ENCODE peak calls at places on chromosome 20, in eight cellular contexts. K, T, E, H, W, G, J and Y are unnamed samples. For H3K4me1, the result is how much of the 10 kb centered on the place peaks cover.

GRCh38 chr20:12133553-12133952 is 215.9 kb downstream of the BTBD3 start:
- DNase-seq in H (no peak), T (no peak), J (no peak), K (no peak), E (no peak), G (no peak), W (no peak), Y (no peak)

GRCh38 chr20:24825591-24825990 is 123.5 kb upstream of the CST7 start:
- DNase-seq in W (no peak), T (no peak), E (no peak), J (no peak), H (no peak), G (no peak), K (no peak), Y (no peak)

GRCh38 chr20:62289131-62289530 is 13.7 kb upstream of the ADRM1 start:
- DNase-seq in H (no peak), G (no peak), E (no peak), T (no peak), K (no peak), W (no peak), J (no peak), Y (no peak)

GRCh38 chr20:63758152-63758551 is 18.6 kb downstream of the SLC2A4RG start:
- DNase-seq in W (no peak), G (no peak), T (no peak), J (no peak), K (no peak), H (no peak), E (no peak), Y (no peak)

GRCh38 chr20:11376998-11377397 is 540.7 kb upstream of the BTBD3 start:
- DNase-seq in G (no peak), E (no peak), K (no peak), W (no peak), J (no peak), H (no peak), T (no peak), Y (no peak)

GRCh38 chr20:25077610-25078169 is 4.3 kb downstream of the VSX1 start:
- DNase-seq in K (no peak), H (no peak), W (no peak), G (no peak), J (no peak), T (peak), E (no peak), Y (peak)

GRCh38 chr20:20343886-20344381 is 24.0 kb upstream of the INSM1 start:
- DNase-seq in H (no peak), E (no peak), J (no peak), G (no peak), W (no peak), T (no peak), K (no peak), Y (no peak)

GRCh38 chr20:60095456-60095855 is 137.2 kb downstream of the CDH26 start:
- DNase-seq in J (no peak), K (no peak), H (no peak), T (no peak), W (no peak), E (no peak), G (no peak), Y (no peak)

GRCh38 chr20:13563854-13564253 is 74.9 kb downstream of the TASP1 start:
- DNase-seq in W (no peak), T (no peak), G (no peak), K (no peak), H (no peak), E (no peak), J (no peak), Y (no peak)

GRCh38 chr20:24460712-24461111 is 8.7 kb upstream of the SYNDIG1 start:
- DNase-seq in H (no peak), W (no peak), J (no peak), E (no peak), G (no peak), K (no peak), T (no peak), Y (no peak)

GRCh38 chr20:19512886-19513285 is 245.2 kb upstream of the RIN2 start:
- DNase-seq in K (no peak), W (no peak), T (no peak), G (no peak), J (no peak), E (no peak), H (no peak), Y (no peak)

GRCh38 chr20:61396262-61396848 is 144.3 kb downstream of the CDH4 start:
- DNase-seq in H (no peak), J (no peak), T (peak), E (no peak), G (no peak), W (no peak), K (no peak), Y (no peak)

GRCh38 chr20:37686762-37687477 is 6.9 kb upstream of the CTNNBL1 start:
- DNase-seq in H (no peak), T (no peak), J (no peak), W (no peak), E (no peak), G (no peak), K (no peak), Y (no peak)

GRCh38 chr20:35048739-35049138 is 43.9 kb downstream of the TRPC4AP start:
- DNase-seq in W (no peak), H (no peak), E (no peak), J (no peak), K (no peak), G (no peak), T (no peak), Y (no peak)

GRCh38 chr20:59074456-59074855 is 31.9 kb upstream of the PRELID3B start:
- DNase-seq in K (no peak), J (no peak), H (no peak), G (no peak), E (no peak), T (no peak), W (no peak), Y (no peak)

GRCh38 chr20:19814241-19814640 is 56.2 kb downstream of the RIN2 start:
- DNase-seq in J (no peak), E (no peak), H (no peak), W (no peak), T (no peak), K (no peak), G (no peak), Y (no peak)

GRCh38 chr20:62776692-62777527 is 19.4 kb upstream of the MRGBP start:
- DNase-seq in T (no peak), H (peak), W (peak), E (peak), K (peak), J (peak), G (peak), Y (peak)

GRCh38 chr20:44495257-44495656 is 19.6 kb downstream of the TTPAL start:
- DNase-seq in W (no peak), E (no peak), K (no peak), H (no peak), G (no peak), T (no peak), J (no peak), Y (no peak)

GRCh38 chr20:41233976-41234514 is 83.5 kb downstream of the ZHX3 start:
- DNase-seq in W (no peak), E (no peak), H (no peak), K (no peak), J (no peak), T (no peak), G (no peak), Y (no peak)

GRCh38 chr20:62969939-62970306 is 17.4 kb downstream of the SLC17A9 start:
- DNase-seq in H (no peak), K (no peak), J (no peak), W (no peak), T (no peak), E (no peak), G (no peak), Y (no peak)

GRCh38 chr20:52031206-52031573 is 160.4 kb downstream of the ZFP64 start:
- DNase-seq in H (no peak), K (no peak), J (no peak), E (no peak), G (no peak), W (no peak), T (no peak), Y (no peak)

GRCh38 chr20:64052987-64053840 is 3.8 kb upstream of the SOX18 start:
- DNase-seq in J (no peak), H (no peak), G (no peak), K (no peak), E (no peak), W (no peak), T (no peak), Y (no peak)

GRCh38 chr20:63434599-63435378 is 37.7 kb downstream of the KCNQ2 start:
- DNase-seq in K (peak), J (peak), T (peak), W (peak), H (peak), E (peak), G (no peak), Y (peak)

GRCh38 chr20:40294747-40295146 is 394.3 kb downstream of the MAFB start:
- DNase-seq in W (no peak), T (no peak), J (no peak), E (no peak), K (no peak), H (no peak), G (no peak), Y (no peak)

GRCh38 chr20:45842169-45842812 is 8.7 kb downstream of the SNX21 start:
- DNase-seq in K (no peak), H (no peak), J (no peak), W (no peak), G (no peak), E (peak), T (no peak), Y (no peak)

GRCh38 chr20:62355527-62356142 is 11.5 kb downstream of the LAMA5 start:
- DNase-seq in K (no peak), W (peak), T (no peak), J (no peak), G (no peak), H (no peak), E (no peak), Y (no peak)

GRCh38 chr20:18188446-18188845 is 50.8 kb downstream of the KAT14 start:
- DNase-seq in H (no peak), T (no peak), J (no peak), E (no peak), G (no peak), K (no peak), W (no peak), Y (no peak)

GRCh38 chr20:9179193-9179802 is 110.4 kb downstream of the PLCB4 start:
- DNase-seq in T (no peak), W (no peak), G (no peak), H (no peak), E (no peak), K (no peak), J (no peak), Y (no peak)

GRCh38 chr20:46230811-46231282 is 77.5 kb downstream of the CDH22 start:
- DNase-seq in T (no peak), H (no peak), G (no peak), J (no peak), E (peak), W (no peak), K (peak), Y (no peak)

GRCh38 chr20:24470031-24470781 is 777 bp downstream of the SYNDIG1 start:
- DNase-seq in W (no peak), K (no peak), J (no peak), G (no peak), H (no peak), T (no peak), E (no peak), Y (peak)

GRCh38 chr20:23249541-23249940 is 101.0 kb upstream of the NXT1 start:
- DNase-seq in H (no peak), W (no peak), G (no peak), K (no peak), T (no peak), E (no peak), J (no peak), Y (no peak)

GRCh38 chr20:35077341-35077740 is 15.3 kb downstream of the TRPC4AP start:
- DNase-seq in W (no peak), K (no peak), J (no peak), E (no peak), H (no peak), T (no peak), G (no peak), Y (no peak)

GRCh38 chr20:53857723-53858236 is 212.6 kb downstream of the BCAS1 start:
- DNase-seq in T (no peak), E (no peak), J (no peak), W (peak), G (no peak), K (peak), H (no peak), Y (no peak)

GRCh38 chr20:64258071-64258823 is 2.7 kb downstream of the PCMTD2 start:
- DNase-seq in E (no peak), K (no peak), J (no peak), H (no peak), W (no peak), T (no peak), G (no peak), Y (no peak)

GRCh38 chr20:52180167-52180840 is 11.3 kb downstream of the ZFP64 start:
- DNase-seq in H (no peak), G (no peak), K (no peak), W (no peak), J (no peak), E (no peak), T (no peak), Y (no peak)

GRCh38 chr20:62918137-62918536 is 8.2 kb downstream of the DIDO1 start:
- DNase-seq in H (no peak), W (no peak), T (peak), G (no peak), K (no peak), E (peak), J (no peak), Y (no peak)

GRCh38 chr20:58018590-58018989 is 209.9 kb downstream of the ANKRD60 start:
- DNase-seq in E (no peak), H (no peak), K (no peak), T (no peak), J (no peak), W (no peak), G (no peak), Y (no peak)

GRCh38 chr20:58019027-58019849 is 209.2 kb downstream of the ANKRD60 start:
- DNase-seq in G (no peak), J (no peak), H (no peak), T (no peak), W (no peak), E (no peak), K (no peak), Y (no peak)

GRCh38 chr20:58020656-58021454 is 207.6 kb downstream of the ANKRD60 start:
- DNase-seq in H (no peak), W (no peak), J (no peak), E (no peak), G (no peak), T (no peak), K (no peak), Y (peak)

GRCh38 chr20:58021481-58021880 is 207.0 kb downstream of the ANKRD60 start:
- DNase-seq in E (no peak), T (no peak), W (peak), H (no peak), J (no peak), G (no peak), K (peak), Y (peak)

DNA sequence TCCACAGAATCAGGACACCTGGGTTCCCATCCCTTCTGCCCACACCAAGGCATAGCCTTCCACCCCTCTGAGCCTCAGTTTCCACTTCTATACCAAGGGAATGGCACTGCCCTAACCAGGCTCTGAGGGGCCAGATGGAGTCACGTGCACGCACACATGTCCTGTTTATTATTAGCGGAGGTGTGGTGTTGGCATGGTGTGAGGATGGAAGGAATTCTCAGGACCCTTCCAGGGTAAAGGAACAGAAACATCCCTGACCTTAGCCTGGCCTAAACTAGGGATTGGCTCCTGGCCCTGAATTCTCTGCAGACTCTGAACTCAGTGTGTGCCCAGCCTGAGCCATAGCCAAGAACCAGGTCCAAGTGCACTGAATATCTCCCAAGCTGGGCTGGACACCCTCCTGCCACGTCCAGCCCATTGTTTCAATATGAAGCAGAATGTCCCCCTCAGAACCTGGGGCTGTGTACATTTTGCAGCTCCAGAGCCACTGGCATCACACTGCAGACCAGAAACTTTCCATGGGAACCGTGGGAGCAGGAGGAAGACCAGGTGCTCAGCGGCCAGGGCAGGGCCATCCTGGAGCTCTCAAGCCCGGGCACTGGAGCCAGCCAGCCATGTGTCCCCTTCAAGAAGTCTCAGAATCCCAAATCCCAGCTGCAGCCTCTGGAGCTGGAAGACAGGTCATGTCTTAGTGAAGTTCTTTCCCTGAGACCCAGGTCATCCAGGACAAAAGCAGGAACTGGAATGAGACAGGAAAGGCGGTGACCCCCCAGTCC is 208.4 kb downstream of the ANKRD60 start:
- DNase-seq in H (no peak), T (no peak), G (no peak), K (no peak), J (no peak), W (no peak), E (no peak), Y (no peak)
- H3K4me1 ChIP-seq in H (under half), T (under half), G (under half), K (under half), J (under half), W (under half), E (under half), Y (under half)

DNA sequence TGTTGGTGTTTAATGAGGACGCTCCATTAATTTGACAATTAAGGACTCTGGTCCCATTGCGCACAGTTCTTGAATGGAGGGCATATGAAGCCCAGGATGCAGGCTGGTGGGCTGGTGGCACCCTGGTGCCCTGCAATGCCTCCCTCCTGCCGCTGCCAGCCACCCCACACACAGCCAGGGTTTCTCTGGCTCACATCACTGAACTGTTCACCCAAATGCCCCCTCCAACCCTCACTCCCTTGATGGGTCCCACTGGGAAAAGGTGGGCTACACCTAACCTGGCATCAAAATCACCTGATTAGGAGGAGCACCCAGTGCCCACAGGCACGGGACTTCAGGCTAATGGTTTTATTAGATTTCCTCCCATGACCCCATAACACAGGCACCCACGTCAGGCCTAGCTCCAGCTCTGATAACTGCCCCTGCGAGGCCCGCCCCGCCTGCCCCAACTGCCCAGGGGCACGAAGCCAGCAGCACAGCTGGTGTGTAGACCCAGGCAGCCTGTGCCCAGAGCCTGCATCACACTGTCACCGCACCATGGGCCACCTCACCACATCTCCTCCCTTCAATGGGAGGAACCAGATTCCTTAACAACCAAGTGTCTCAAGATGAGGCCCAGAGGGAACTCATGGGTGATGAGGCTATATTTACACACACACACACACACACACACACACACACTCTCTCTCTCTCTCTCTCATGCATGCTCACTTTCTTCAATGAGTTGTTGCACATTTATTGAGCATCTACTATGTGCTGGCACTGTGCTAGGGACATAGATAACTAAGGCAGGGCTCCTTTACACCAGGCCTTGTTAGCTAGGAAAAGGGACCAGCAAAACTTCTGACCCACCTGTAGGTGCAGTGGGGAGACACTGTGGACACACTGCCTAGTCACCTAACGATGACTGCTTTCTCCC is 107.3 kb downstream of the NOL4L start:
- DNase-seq in T (no peak), E (no peak), J (no peak), W (peak), K (no peak), G (peak), H (no peak), Y (peak)
- H3K4me1 ChIP-seq in T (half or more), E (under half), J (half or more), W (half or more), K (half or more), G (half or more), H (under half), Y (half or more)

GRCh38 chr20:328596-329324 is 3.4 kb downstream of the SOX12 start:
- DNase-seq in W (peak), T (no peak), E (no peak), G (no peak), K (peak), J (no peak), H (no peak), Y (no peak)

GRCh38 chr20:329325-329695 is 4.0 kb downstream of the SOX12 start:
- DNase-seq in J (no peak), W (no peak), G (no peak), T (no peak), E (no peak), H (no peak), K (no peak), Y (no peak)

GRCh38 chr20:327041-327945 is 1.9 kb downstream of the SOX12 start:
- DNase-seq in K (peak), W (peak), E (peak), T (peak), H (peak), G (peak), J (peak), Y (peak)

GRCh38 chr20:326645-327031 is 1.3 kb downstream of the SOX12 start:
- DNase-seq in G (no peak), H (peak), K (peak), E (peak), J (no peak), T (peak), W (peak), Y (no peak)

DNA sequence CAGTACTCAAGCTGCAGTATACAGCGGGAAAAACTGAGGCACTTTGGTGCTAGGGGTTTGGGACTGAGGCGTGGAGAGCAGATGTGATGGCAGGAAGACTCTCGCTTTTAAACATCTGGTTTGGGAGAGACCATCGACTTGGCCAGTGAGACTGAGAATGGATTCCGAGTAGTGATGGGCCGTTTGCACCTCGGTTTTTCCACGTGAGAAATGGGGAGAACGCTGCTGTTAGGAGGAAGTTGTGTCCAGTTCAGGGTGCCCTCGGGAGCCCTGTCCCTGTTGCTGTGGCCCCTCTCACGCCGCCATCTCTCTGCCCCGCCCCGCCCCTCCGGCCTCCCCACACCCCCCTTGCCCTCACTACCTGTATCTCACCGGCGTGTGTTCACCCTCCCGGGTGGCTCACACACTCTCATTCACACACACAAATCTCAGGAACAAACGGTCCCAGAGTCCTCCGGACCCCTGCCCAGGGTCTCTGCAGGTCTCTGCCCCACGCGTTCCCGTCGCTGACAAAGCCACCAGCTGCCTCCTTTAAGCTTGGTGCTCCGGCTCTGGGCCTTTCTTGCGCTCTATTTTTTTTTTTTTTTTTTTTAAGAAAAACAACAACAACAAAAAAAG is 2.7 kb downstream of the SOX12 start:
- DNase-seq in J (no peak), E (no peak), G (no peak), K (peak), T (no peak), H (no peak), W (no peak), Y (no peak)
- H3K4me1 ChIP-seq in J (under half), E (under half), G (under half), K (half or more), T (under half), H (under half), W (under half), Y (under half)

GRCh38 chr20:48930878-48931277 is 9.4 kb downstream of the ARFGEF2 start:
- DNase-seq in K (peak), H (no peak), E (no peak), G (no peak), T (no peak), J (no peak), W (no peak), Y (no peak)

GRCh38 chr20:48930035-48930434 is 8.5 kb downstream of the ARFGEF2 start:
- DNase-seq in K (peak), G (no peak), J (no peak), W (no peak), T (no peak), H (no peak), E (no peak), Y (no peak)

GRCh38 chr20:48932375-48932941 is 10.9 kb downstream of the ARFGEF2 start:
- DNase-seq in W (no peak), H (no peak), J (no peak), E (no peak), K (no peak), T (no peak), G (no peak), Y (no peak)

GRCh38 chr20:48931527-48932374 is 10.2 kb downstream of the ARFGEF2 start:
- DNase-seq in H (no peak), W (no peak), E (no peak), J (no peak), G (no peak), K (no peak), T (no peak), Y (no peak)

GRCh38 chr20:48933017-48933766 is 11.7 kb downstream of the ARFGEF2 start:
- DNase-seq in J (no peak), H (no peak), G (no peak), W (no peak), E (no peak), K (no peak), T (peak), Y (no peak)
- H3K4me1 ChIP-seq in J (under half), H (under half), G (under half), W (half or more), E (under half), K (under half), T (under half), Y (under half)